ENCODE peak calls at places on chromosomes 4 and X, in ten cellular contexts. E, L, P, R, B, T, Z, Q, G and O are unnamed samples.

GRCh38 chr4:56215901-56216300 is 171.4 kb downstream of the AASDH start:
- DNase-seq in G (peak; percentile 85), E (peak; percentile 7), B (peak; percentile 63), P (no peak), L (peak; percentile 12), Q (peak; percentile 81), R (no peak), Z (no peak), T (peak; percentile 47), O (no peak)

GRCh38 chr4:115110191-115111166 is 2.9 kb downstream of the NDST4 start:
- DNase-seq in E (no peak), T (peak; percentile 21), P (no peak), B (no peak), R (no peak), Q (no peak), Z (no peak), G (no peak), L (no peak), O (no peak)

GRCh38 chrX:16743604-16744325 is 24.4 kb downstream of the SYAP1 start:
- DNase-seq in L (peak; percentile 61), P (no peak), R (no peak), Z (no peak), Q (peak; percentile 68), G (peak; percentile 63), E (peak; percentile 92), B (peak; percentile 91), T (peak; percentile 73), O (no peak)

GRCh38 chrX:261167-261857 is 19.9 kb upstream of the PLCXD1 start:
- DNase-seq in P (no peak), L (peak; percentile 82), Z (peak; percentile 9), R (no peak), G (peak; percentile 74), T (peak; percentile 68), E (peak; percentile 23), Q (peak; percentile 79), B (peak; percentile 86), O (peak; percentile 48)

GRCh38 chr4:40630335-40631021 is 814 bp upstream of the RBM47 start:
- DNase-seq in T (no peak), R (peak; percentile 83), P (peak; percentile 18), L (peak; percentile 69), Z (peak; percentile 36), E (no peak), B (no peak), Q (no peak), G (no peak), O (peak; percentile 23)

GRCh38 chrX:72003811-72004750 is 93.4 kb downstream of the NHSL2 start:
- DNase-seq in B (peak; percentile 74), Z (no peak), L (peak; percentile 39), Q (peak; percentile 52), P (peak; percentile 35), E (no peak), G (peak; percentile 23), T (no peak), R (no peak), O (no peak)

GRCh38 chr4:144716778-144717177 is 70.8 kb downstream of the HHIP start:
- DNase-seq in Q (no peak), L (no peak), T (no peak), R (no peak), E (peak; percentile 58), Z (no peak), P (no peak), G (no peak), B (peak; percentile 50), O (no peak)

GRCh38 chr4:113020966-113021365 is 28.5 kb upstream of the ANK2 start:
- DNase-seq in T (no peak), B (peak; percentile 12), R (no peak), G (peak; percentile 24), P (no peak), Q (peak; percentile 33), E (no peak), Z (no peak), L (no peak), O (no peak)

DNA sequence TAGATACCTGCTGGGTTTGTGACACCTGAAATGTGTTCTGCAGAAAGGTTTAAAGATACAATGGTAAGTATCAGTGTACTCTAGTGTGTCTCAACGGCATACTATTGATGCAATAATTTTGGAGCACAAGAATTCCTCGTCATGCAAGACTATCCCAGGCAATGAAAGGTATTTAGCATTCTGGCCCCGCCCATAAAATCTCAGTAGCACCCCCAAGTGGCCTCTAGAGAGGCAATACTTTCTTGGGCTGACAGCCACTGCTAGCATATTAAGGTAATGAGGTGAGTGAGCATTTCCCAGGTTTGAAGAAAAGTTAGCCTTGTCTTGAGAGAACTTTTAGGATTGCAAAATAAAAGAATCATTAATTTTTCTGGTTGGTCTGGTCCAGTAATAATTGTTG is 24.0 kb downstream of the TAB3 start:
- DNase-seq in R (no peak), Z (no peak), Q (peak; percentile 5), G (peak; percentile 3), E (no peak), T (no peak), L (peak; percentile 26), P (no peak), B (no peak), O (no peak)
- TF ChIP-seq CTCF in R (no peak), Z (no peak), Q (no peak), G (no peak), E (peak; percentile 10), T (peak; percentile 34), L (peak; percentile 11), P (no peak), B (peak; percentile 22), O (peak; percentile 14)

GRCh38 chrX:20796450-20796849 is 529.7 kb upstream of the RPS6KA3 start:
- DNase-seq in Z (no peak), B (no peak), G (no peak), T (no peak), R (no peak), Q (no peak), E (no peak), L (no peak), P (no peak), O (no peak)

GRCh38 chrX:20802036-20802435 is 535.3 kb upstream of the RPS6KA3 start:
- DNase-seq in B (no peak), R (no peak), T (no peak), Q (no peak), P (no peak), L (no peak), E (no peak), G (no peak), Z (no peak), O (no peak)
- TF ChIP-seq CTCF in B (no peak), R (no peak), T (no peak), Q (no peak), P (no peak), L (no peak), E (no peak), G (no peak), Z (no peak), O (no peak)

GRCh38 chr4:38154681-38155588 is 194.7 kb downstream of the PTTG2 start:
- DNase-seq in E (no peak), Q (no peak), R (peak; percentile 42), Z (no peak), L (peak; percentile 80), T (no peak), B (peak; percentile 74), P (peak; percentile 69), G (no peak), O (no peak)

GRCh38 chr4:38152305-38152704 is 192.1 kb downstream of the PTTG2 start:
- DNase-seq in Z (no peak), R (no peak), E (no peak), B (no peak), P (no peak), T (peak; percentile 7), L (no peak), Q (no peak), G (no peak), O (no peak)

GRCh38 chr4:38151870-38152269 is 191.7 kb downstream of the PTTG2 start:
- DNase-seq in Z (no peak), B (no peak), L (no peak), Q (no peak), E (no peak), T (peak; percentile 26), P (no peak), G (no peak), R (no peak), O (no peak)

GRCh38 chr4:38154251-38154650 is 194.1 kb downstream of the PTTG2 start:
- DNase-seq in L (no peak), Z (no peak), R (no peak), G (no peak), E (peak; percentile 47), B (no peak), P (no peak), Q (no peak), T (no peak), O (no peak)

GRCh38 chr4:38152721-38153412 is 192.7 kb downstream of the PTTG2 start:
- DNase-seq in T (no peak), B (no peak), E (no peak), G (no peak), Z (no peak), Q (no peak), P (no peak), L (no peak), R (no peak), O (no peak)
- TF ChIP-seq CTCF in T (no peak), B (no peak), E (no peak), G (no peak), Z (no peak), Q (no peak), P (no peak), L (no peak), R (no peak), O (no peak)

GRCh38 chr4:762211-763190 is 56.9 kb downstream of the PCGF3 start:
- DNase-seq in E (no peak), P (no peak), R (no peak), L (peak; percentile 20), B (peak; percentile 27), T (peak; percentile 36), Z (no peak), G (peak; percentile 45), Q (peak; percentile 36), O (no peak)
- TF ChIP-seq CTCF in E (peak; percentile 19), P (peak; percentile 7), R (no peak), L (no peak), B (peak; percentile 41), T (peak; percentile 63), Z (no peak), G (peak; percentile 38), Q (peak; percentile 25), O (no peak)